ENCODE peak calls at places on chromosomes 6 and 20, in eight cellular contexts. Q is HCT116, Z is NB4, M is A549, L is stomach, K is esophagus squamous epithelium, T is GM12892, Y is sigmoid colon. P is an unnamed sample.

GRCh38 chr20:44908987-44909871 is 631 bp upstream of the PABPC1L start:
- DNase-seq in Q (no peak), Z (peak), M (no peak), L (no peak), K (no peak), T (no peak), Y (no peak), P (no peak)

GRCh38 chr6:5379647-5380242 is 118.4 kb downstream of the FARS2 start:
- DNase-seq in Q (peak), Z (peak), M (peak), L (no peak), K (no peak), T (peak), Y (no peak), P (peak)

GRCh38 chr6:150088481-150089154 is 19.7 kb upstream of the ULBP3 start:
- DNase-seq in Q (no peak), Z (no peak), M (no peak), L (no peak), K (no peak), T (no peak), Y (no peak), P (no peak)

GRCh38 chr6:151254451-151255081 is 14.8 kb downstream of the AKAP12 start:
- DNase-seq in Q (no peak), Z (no peak), M (peak), L (no peak), K (no peak), T (no peak), Y (no peak), P (no peak)

GRCh38 chr6:6596929-6597328 is 8.4 kb downstream of the LY86 start:
- DNase-seq in Q (no peak), Z (no peak), M (no peak), L (no peak), K (no peak), T (no peak), Y (no peak), P (no peak)

GRCh38 chr6:108951351-108951953 is 103.2 kb downstream of the ARMC2 start:
- DNase-seq in Q (no peak), Z (no peak), M (no peak), L (no peak), K (no peak), T (no peak), Y (no peak), P (no peak)

GRCh38 chr6:9481292-9482029 is 933.4 kb downstream of the TFAP2A start:
- DNase-seq in Q (peak), Z (no peak), M (peak), L (no peak), K (no peak), T (no peak), Y (no peak), P (no peak)

GRCh38 chr6:167849846-167850459 is 23.2 kb downstream of the AFDN start:
- DNase-seq in Q (peak), Z (no peak), M (peak), L (peak), K (no peak), T (no peak), Y (no peak), P (no peak)

GRCh38 chr6:80425089-80425823 is 318.8 kb downstream of the BCKDHB start:
- DNase-seq in Q (no peak), Z (no peak), M (no peak), L (no peak), K (no peak), T (no peak), Y (no peak), P (no peak)

GRCh38 chr20:53773792-53774371 is 180.2 kb upstream of the ZNF217 start:
- DNase-seq in Q (peak), Z (no peak), M (peak), L (no peak), K (no peak), T (no peak), Y (no peak), P (no peak)

GRCh38 chr6:42782689-42783176 is 881 bp downstream of the BICRAL start:
- DNase-seq in Q (peak), Z (peak), M (peak), L (peak), K (no peak), T (peak), Y (peak), P (peak)
- TF ChIP-seq POLR2A in Q (no peak), Z (peak), M (peak), L (no peak), K (peak), T (no peak), Y (peak), P (no peak)

GRCh38 chr20:49418156-49418555 is 64.3 kb downstream of the KCNB1 start:
- DNase-seq in Q (no peak), Z (no peak), M (no peak), L (no peak), K (no peak), T (no peak), Y (no peak), P (no peak)

GRCh38 chr20:49419785-49420184 is 62.7 kb downstream of the KCNB1 start:
- DNase-seq in Q (no peak), Z (no peak), M (no peak), L (no peak), K (no peak), T (no peak), Y (no peak), P (no peak)

GRCh38 chr20:49420811-49421295 is 61.6 kb downstream of the KCNB1 start:
- DNase-seq in Q (no peak), Z (no peak), M (no peak), L (no peak), K (no peak), T (no peak), Y (peak), P (no peak)

GRCh38 chr20:49420292-49420691 is 62.2 kb downstream of the KCNB1 start:
- DNase-seq in Q (no peak), Z (no peak), M (no peak), L (no peak), K (no peak), T (no peak), Y (peak), P (no peak)

DNA sequence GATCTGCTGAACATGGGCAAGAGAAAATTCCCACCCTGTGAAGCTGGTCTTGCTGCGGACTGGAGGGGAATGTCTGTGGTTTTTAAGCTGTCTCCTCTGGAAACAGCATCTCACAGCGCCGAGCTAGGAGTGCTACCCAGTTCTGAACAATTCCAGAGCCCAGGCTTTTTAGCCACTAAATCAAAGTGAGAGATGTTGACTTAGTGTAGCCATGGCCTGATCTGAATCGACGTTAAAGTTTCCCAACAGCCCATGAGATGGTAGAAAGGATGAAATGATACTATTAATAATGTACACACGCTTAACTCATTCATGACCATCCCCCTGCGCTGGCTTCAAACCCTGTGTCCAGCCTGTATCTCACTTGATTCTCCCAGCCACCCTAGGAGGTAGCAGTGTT is 63.6 kb downstream of the KCNB1 start:
- DNase-seq in Q (no peak), Z (no peak), M (no peak), L (no peak), K (no peak), T (no peak), Y (no peak), P (no peak)
- TF ChIP-seq POLR2A in Q (no peak), Z (no peak), M (no peak), L (no peak), K (no peak), T (no peak), Y (no peak), P (no peak)

GRCh38 chr6:113642390-113642713 is 214.8 kb upstream of the MARCKS start:
- DNase-seq in Q (no peak), Z (no peak), M (no peak), L (no peak), K (no peak), T (no peak), Y (no peak), P (no peak)
- TF ChIP-seq POLR2A in Q (no peak), Z (no peak), M (no peak), L (no peak), K (no peak), T (no peak), Y (no peak), P (no peak)

GRCh38 chr20:10033905-10034304 is 882 bp upstream of the ANKEF1 start:
- DNase-seq in Q (no peak), Z (no peak), M (no peak), L (no peak), K (no peak), T (no peak), Y (no peak), P (no peak)

GRCh38 chr20:10040070-10040970 is 5.5 kb downstream of the ANKEF1 start:
- DNase-seq in Q (peak), Z (no peak), M (peak), L (no peak), K (no peak), T (no peak), Y (no peak), P (no peak)

GRCh38 chr20:10034717-10035571 is at the start of gene ANKEF1:
- DNase-seq in Q (peak), Z (peak), M (peak), L (peak), K (peak), T (peak), Y (peak), P (peak)
- TF ChIP-seq POLR2A in Q (no peak), Z (no peak), M (peak), L (no peak), K (peak), T (no peak), Y (no peak), P (no peak)

GRCh38 chr6:31465718-31466117 is 32.2 kb upstream of the MICB start:
- DNase-seq in Q (no peak), Z (no peak), M (no peak), L (no peak), K (no peak), T (no peak), Y (no peak), P (no peak)

GRCh38 chr6:31462026-31462963 is 35.6 kb upstream of the MICB start:
- DNase-seq in Q (no peak), Z (no peak), M (no peak), L (no peak), K (no peak), T (no peak), Y (no peak), P (no peak)

GRCh38 chr6:31464252-31465184 is 33.4 kb upstream of the MICB start:
- DNase-seq in Q (no peak), Z (no peak), M (no peak), L (no peak), K (no peak), T (no peak), Y (no peak), P (no peak)

GRCh38 chr6:31465185-31465536 is 32.8 kb upstream of the MICB start:
- DNase-seq in Q (no peak), Z (no peak), M (no peak), L (no peak), K (no peak), T (no peak), Y (peak), P (no peak)

GRCh38 chr6:31462964-31463940 is 34.7 kb upstream of the MICB start:
- DNase-seq in Q (peak), Z (no peak), M (peak), L (peak), K (peak), T (peak), Y (peak), P (peak)
- TF ChIP-seq POLR2A in Q (peak), Z (no peak), M (no peak), L (no peak), K (peak), T (peak), Y (no peak), P (no peak)

P was measured in erythroblast.